ENCODE peak calls at places on chromosomes 2 and 18, in four cellular contexts. One of them, this sample, is unnamed.
A peak's percentile ranks its signal among the peaks of the same experiment; 100 is the strongest.

GRCh38 chr2:132804045-132804444 is 134.0 kb upstream of the LYPD1 start:
- DNase-seq in GM12878: no peak
- DNase-seq in breast epithelium: no peak
- DNase-seq in spleen: no peak
- DNase-seq in this sample: no peak

GRCh38 chr2:232260075-232260474 is 118.5 kb upstream of the ALPP start:
- DNase-seq in GM12878: no peak
- DNase-seq in breast epithelium: no peak
- DNase-seq in spleen: no peak
- DNase-seq in this sample: no peak

GRCh38 chr18:61394983-61395382 is 61.8 kb downstream of the CDH20 start:
- DNase-seq in GM12878: no peak
- DNase-seq in spleen: no peak
- DNase-seq in breast epithelium: no peak
- DNase-seq in this sample: no peak

GRCh38 chr18:56593906-56594305 is 44.5 kb downstream of the TXNL1 start:
- DNase-seq in breast epithelium: no peak
- DNase-seq in spleen: no peak
- DNase-seq in GM12878: no peak
- DNase-seq in this sample: no peak

GRCh38 chr2:196586511-196586991 is 53.0 kb upstream of the CCDC150 start:
- DNase-seq in breast epithelium: no peak
- DNase-seq in spleen: no peak
- DNase-seq in GM12878: no peak
- DNase-seq in this sample: no peak

GRCh38 chr2:158459161-158460003 is 2.6 kb downstream of the PKP4 start:
- DNase-seq in GM12878: no peak
- DNase-seq in breast epithelium: no peak
- DNase-seq in spleen: no peak
- DNase-seq in this sample: no peak

GRCh38 chr2:45195916-45196315 is 186.7 kb upstream of the SIX2 start:
- DNase-seq in breast epithelium: no peak
- DNase-seq in GM12878: no peak
- DNase-seq in spleen: no peak
- DNase-seq in this sample: no peak

GRCh38 chr18:8816805-8817204 is 111.4 kb downstream of the MTCL1 start:
- DNase-seq in spleen: no peak
- DNase-seq in GM12878: no peak
- DNase-seq in breast epithelium: no peak
- DNase-seq in this sample: no peak

GRCh38 chr2:222756951-222757645 is 85.6 kb downstream of the MOGAT1 start:
- DNase-seq in GM12878: no peak
- DNase-seq in spleen: no peak
- DNase-seq in breast epithelium: no peak
- DNase-seq in this sample: no peak

GRCh38 chr2:197191948-197192338 is 118.6 kb downstream of the ANKRD44 start:
- DNase-seq in breast epithelium: no peak
- DNase-seq in spleen: no peak
- DNase-seq in GM12878: no peak
- DNase-seq in this sample: no peak

GRCh38 chr2:191625016-191625415 is 52.9 kb upstream of the NABP1 start:
- DNase-seq in breast epithelium: no peak
- DNase-seq in spleen: peak; percentile 83
- DNase-seq in GM12878: no peak
- DNase-seq in this sample: no peak

GRCh38 chr2:233116946-233117345 is 56.8 kb downstream of the INPP5D start:
- DNase-seq in GM12878: no peak
- DNase-seq in breast epithelium: no peak
- DNase-seq in spleen: peak; percentile 79
- DNase-seq in this sample: no peak

GRCh38 chr2:59888015-59888414 is 665.4 kb downstream of the BCL11A start:
- DNase-seq in spleen: no peak
- DNase-seq in GM12878: peak; percentile 15
- DNase-seq in breast epithelium: no peak
- DNase-seq in this sample: no peak

GRCh38 chr18:75775121-75775520 is 347.6 kb upstream of the SMIM21 start:
- DNase-seq in spleen: no peak
- DNase-seq in breast epithelium: no peak
- DNase-seq in GM12878: no peak
- DNase-seq in this sample: no peak

GRCh38 chr2:47269316-47270232 is 114.5 kb upstream of the STPG4 start:
- DNase-seq in GM12878: no peak
- DNase-seq in breast epithelium: peak; percentile 32
- DNase-seq in spleen: no peak
- DNase-seq in this sample: peak; percentile 53

GRCh38 chr18:36692331-36692730 is 136.5 kb downstream of the TPGS2 start:
- DNase-seq in spleen: no peak
- DNase-seq in breast epithelium: no peak
- DNase-seq in GM12878: no peak
- DNase-seq in this sample: no peak

GRCh38 chr2:85390941-85391669 is 19.1 kb downstream of the CAPG start:
- DNase-seq in spleen: peak; percentile 91
- DNase-seq in breast epithelium: no peak
- DNase-seq in GM12878: no peak
- DNase-seq in this sample: peak; percentile 74

GRCh38 chr2:168525020-168525419 is 68.9 kb downstream of the CERS6 start:
- DNase-seq in spleen: no peak
- DNase-seq in GM12878: no peak
- DNase-seq in breast epithelium: peak; percentile 77
- DNase-seq in this sample: no peak

GRCh38 chr2:64649626-64650025 is 4.1 kb downstream of the SERTAD2 start:
- DNase-seq in GM12878: no peak
- DNase-seq in breast epithelium: peak; percentile 76
- DNase-seq in spleen: no peak
- DNase-seq in this sample: peak; percentile 45

GRCh38 chr18:3048121-3048520 is 35.2 kb upstream of the LPIN2 start:
- DNase-seq in GM12878: no peak
- DNase-seq in breast epithelium: no peak
- DNase-seq in spleen: no peak
- DNase-seq in this sample: no peak

GRCh38 chr2:112149866-112150435 is 11.8 kb downstream of the FBLN7 start:
- DNase-seq in spleen: no peak
- DNase-seq in breast epithelium: no peak
- DNase-seq in GM12878: no peak
- DNase-seq in this sample: peak; percentile 14

GRCh38 chr2:214184461-214184860 is 226.4 kb upstream of the VWC2L start:
- DNase-seq in GM12878: no peak
- DNase-seq in spleen: no peak
- DNase-seq in breast epithelium: no peak
- DNase-seq in this sample: no peak

GRCh38 chr2:17232751-17233150 is 285.5 kb downstream of the RAD51AP2 start:
- DNase-seq in spleen: no peak
- DNase-seq in GM12878: no peak
- DNase-seq in breast epithelium: no peak
- DNase-seq in this sample: no peak

GRCh38 chr2:171084128-171084527 is 76.6 kb downstream of the TLK1 start:
- DNase-seq in breast epithelium: no peak
- DNase-seq in spleen: no peak
- DNase-seq in GM12878: no peak
- DNase-seq in this sample: no peak

DNA sequence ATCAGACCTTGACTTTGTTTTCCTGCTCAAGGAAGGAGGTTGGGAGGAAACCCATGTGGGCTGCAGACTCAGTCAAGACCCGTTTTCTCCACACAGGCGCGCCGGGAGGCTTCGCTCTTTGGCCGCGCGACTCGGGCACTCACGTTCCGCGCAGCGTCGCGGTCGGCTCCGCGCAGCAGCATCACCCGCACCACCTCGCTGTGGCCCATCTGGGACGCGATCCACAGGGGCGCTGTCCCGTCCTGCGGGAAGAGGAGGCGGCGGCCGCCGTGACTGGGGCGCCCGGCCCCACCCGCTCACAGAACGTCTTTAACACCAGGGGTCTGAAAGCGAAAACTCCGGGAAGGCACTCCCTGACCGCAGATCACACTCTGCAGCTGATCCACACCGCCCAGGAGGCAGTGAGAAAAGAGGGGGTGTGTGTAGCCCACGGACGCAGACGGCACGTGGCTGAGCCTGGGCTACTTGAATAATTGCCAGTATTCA is 33.1 kb upstream of the NPC1 start:
- DNase-seq in spleen: peak; percentile 76
- DNase-seq in GM12878: no peak
- DNase-seq in breast epithelium: no peak
- DNase-seq in this sample: peak; percentile 31
- TF ChIP-seq POLR2AphosphoS5 in spleen: no peak
- TF ChIP-seq POLR2AphosphoS5 in GM12878: no peak
- TF ChIP-seq POLR2AphosphoS5 in breast epithelium: no peak
- TF ChIP-seq POLR2AphosphoS5 in this sample: no peak

GRCh38 chr2:161166538-161167409 is 6.5 kb downstream of the TANK start:
- DNase-seq in GM12878: peak; percentile 95
- DNase-seq in breast epithelium: no peak
- DNase-seq in spleen: no peak
- DNase-seq in this sample: no peak
- H3K4me1 ChIP-seq in GM12878: peaks cover 56% of the 10 kb centered on the region
- H3K4me1 ChIP-seq in breast epithelium: no peaks in the 10 kb centered on the region
- H3K4me1 ChIP-seq in spleen: peaks cover 94% of the 10 kb centered on the region
- H3K4me1 ChIP-seq in this sample: peaks cover 88% of the 10 kb centered on the region

DNA sequence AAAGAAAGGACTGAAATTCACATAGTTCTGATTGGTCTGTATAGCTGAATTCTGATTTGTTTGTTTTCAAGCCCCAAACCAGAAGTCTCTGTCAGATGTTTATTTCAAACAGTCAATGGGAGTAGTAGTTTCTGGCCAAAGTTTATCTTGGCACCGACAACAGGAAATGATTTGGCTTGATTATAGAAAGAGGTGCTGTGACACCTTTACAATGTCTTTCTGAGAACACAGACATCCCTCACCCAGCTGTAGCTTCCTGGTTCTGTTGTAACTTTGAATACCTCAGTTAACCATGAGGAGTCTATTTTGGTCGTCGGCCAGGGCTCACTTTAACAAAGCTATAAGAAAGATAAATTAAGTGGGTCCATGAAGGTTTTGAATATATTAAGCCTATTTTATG is 545.0 kb upstream of the ZNF804A start:
- DNase-seq in breast epithelium: peak; percentile 19
- DNase-seq in spleen: no peak
- DNase-seq in GM12878: no peak
- DNase-seq in this sample: no peak
- TF ChIP-seq POLR2AphosphoS5 in breast epithelium: no peak
- TF ChIP-seq POLR2AphosphoS5 in spleen: no peak
- TF ChIP-seq POLR2AphosphoS5 in GM12878: no peak
- TF ChIP-seq POLR2AphosphoS5 in this sample: no peak

DNA sequence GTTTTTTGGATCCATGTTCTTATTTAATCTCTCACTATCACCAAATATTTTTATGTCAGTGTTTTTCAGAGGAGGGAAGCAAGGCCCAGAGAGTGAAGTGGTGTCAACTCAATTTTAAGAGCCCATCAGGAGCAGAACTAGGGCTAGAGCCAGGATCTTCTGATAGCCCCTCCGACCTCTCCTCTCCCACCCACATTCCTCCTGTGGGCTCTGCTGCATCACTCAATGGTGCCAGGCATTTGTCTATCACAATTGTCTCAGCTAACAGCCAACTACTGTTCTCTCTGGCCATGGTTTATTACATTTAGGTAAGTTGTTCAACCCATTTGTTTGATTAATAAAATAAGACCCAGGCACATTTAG is 68.6 kb downstream of the MAPK4 start:
- DNase-seq in breast epithelium: no peak
- DNase-seq in GM12878: no peak
- DNase-seq in spleen: no peak
- DNase-seq in this sample: no peak
- H3K4me1 ChIP-seq in breast epithelium: no peaks in the 10 kb centered on the region
- H3K4me1 ChIP-seq in GM12878: no peaks in the 10 kb centered on the region
- H3K4me1 ChIP-seq in spleen: no peaks in the 10 kb centered on the region
- H3K4me1 ChIP-seq in this sample: peaks cover 11% of the 10 kb centered on the region

DNA sequence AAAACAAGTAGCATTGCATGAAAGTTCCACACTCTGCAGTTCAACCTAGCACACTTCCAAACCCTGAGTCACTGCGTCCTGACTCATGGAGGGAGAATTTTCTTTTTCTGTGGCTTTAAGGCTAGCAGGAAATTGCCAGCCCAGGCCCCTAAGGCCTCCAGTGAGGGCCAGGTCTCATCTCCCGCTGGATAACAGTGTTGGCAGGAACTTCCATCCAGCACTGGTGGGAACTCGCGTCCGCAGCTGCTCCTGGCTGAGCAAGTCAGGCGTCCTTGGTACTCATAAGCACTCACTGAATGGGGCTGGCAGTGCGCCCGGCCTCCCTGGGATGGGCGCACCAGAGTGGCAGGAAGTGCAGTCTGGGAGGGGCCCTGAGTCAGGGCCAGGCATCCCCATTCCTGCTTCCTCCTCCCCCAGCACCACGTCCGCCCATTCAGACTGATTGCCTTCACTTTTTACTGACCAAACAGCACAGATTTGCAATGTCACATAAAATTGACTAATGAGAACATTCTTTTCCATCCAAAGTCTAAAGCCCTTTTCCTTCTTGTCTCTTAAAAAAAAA is 14.3 kb downstream of the MALL start:
- DNase-seq in GM12878: no peak
- DNase-seq in breast epithelium: peak; percentile 97
- DNase-seq in spleen: peak; percentile 92
- DNase-seq in this sample: peak; percentile 91
- TF ChIP-seq POLR2AphosphoS5 in GM12878: no peak
- TF ChIP-seq POLR2AphosphoS5 in breast epithelium: peak; percentile 82
- TF ChIP-seq POLR2AphosphoS5 in spleen: peak; percentile 82
- TF ChIP-seq POLR2AphosphoS5 in this sample: peak; percentile 64

DNA sequence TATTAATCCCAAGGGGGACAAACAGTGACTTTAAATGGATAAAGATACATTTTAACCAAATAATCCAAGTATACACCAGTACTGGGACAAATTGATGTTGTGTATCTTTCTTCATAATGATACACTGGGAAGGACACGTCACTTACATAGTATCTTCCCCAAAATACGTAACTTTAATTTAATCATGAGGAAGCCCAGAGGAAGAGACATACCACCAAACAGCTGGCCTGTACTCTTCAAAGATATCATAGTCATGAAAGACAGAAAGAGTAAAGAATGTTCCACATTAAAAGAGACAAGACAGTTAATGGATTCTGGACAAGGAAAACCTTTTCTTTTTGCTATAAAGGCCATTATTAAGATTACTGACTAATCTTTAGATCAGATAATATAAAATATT is 37.1 kb downstream of the AGFG1 start:
- DNase-seq in breast epithelium: no peak
- DNase-seq in spleen: no peak
- DNase-seq in GM12878: no peak
- DNase-seq in this sample: no peak
- H3K4me1 ChIP-seq in breast epithelium: no peaks in the 10 kb centered on the region
- H3K4me1 ChIP-seq in spleen: peaks cover 45% of the 10 kb centered on the region
- H3K4me1 ChIP-seq in GM12878: peaks cover 27% of the 10 kb centered on the region
- H3K4me1 ChIP-seq in this sample: peaks cover 95% of the 10 kb centered on the region